ENCODE peak calls at places on chromosomes 4 and X, in eight cellular contexts. R is IMR-90, B is heart left ventricle, Z is breast epithelium, M is HCT116, I is uterus, U is body of pancreas, X is tibial nerve. Y is an unnamed sample. For H3K9me3, the result is how much of the 10 kb centered on the place peaks cover.

GRCh38 chr4:123856689-123857545 is 460.3 kb downstream of the SPRY1 start:
- DNase-seq in R (peak), I (peak), Z (no peak), X (peak), U (peak), M (no peak), B (no peak), Y (no peak)

GRCh38 chr4:81919810-81920209 is 448.1 kb upstream of the RASGEF1B start:
- DNase-seq in M (no peak), U (no peak), R (no peak), I (no peak), B (no peak), Z (no peak), X (no peak), Y (no peak)

GRCh38 chr4:27916432-27917184 is 1056.0 kb downstream of the STIM2 start:
- DNase-seq in X (no peak), I (no peak), M (no peak), U (no peak), B (peak), R (no peak), Z (no peak), Y (no peak)

GRCh38 chrX:96453139-96453538 is 231.5 kb upstream of the DIAPH2 start:
- DNase-seq in U (peak), I (no peak), X (no peak), R (no peak), M (no peak), B (no peak), Z (no peak), Y (no peak)

GRCh38 chr4:74659576-74660411 is 134.5 kb downstream of the BTC start:
- DNase-seq in Z (no peak), M (peak), X (no peak), U (peak), B (no peak), R (peak), I (peak), Y (no peak)

GRCh38 chr4:124640037-124640730 is 72.3 kb downstream of the ANKRD50 start:
- DNase-seq in U (peak), X (no peak), I (no peak), R (peak), B (no peak), Z (no peak), M (peak), Y (no peak)

GRCh38 chrX:46325312-46325877 is 219.8 kb downstream of the ZNF674 start:
- DNase-seq in I (no peak), X (no peak), Z (no peak), R (peak), B (no peak), M (peak), U (peak), Y (no peak)

GRCh38 chr4:7390366-7390765 is 44.4 kb downstream of the PSAPL1 start:
- DNase-seq in X (no peak), R (no peak), B (no peak), Z (peak), U (no peak), M (no peak), I (no peak), Y (no peak)

GRCh38 chr4:93359609-93360008 is 468.9 kb upstream of the ATOH1 start:
- DNase-seq in U (no peak), X (no peak), Z (no peak), M (no peak), B (no peak), R (no peak), I (no peak), Y (no peak)

GRCh38 chr4:57442834-57443291 is 332.7 kb upstream of the IGFBP7 start:
- DNase-seq in R (peak), X (peak), I (no peak), M (no peak), Z (no peak), U (peak), B (no peak), Y (no peak)

GRCh38 chr4:856468-856901 is 30.6 kb upstream of the CPLX1 start:
- DNase-seq in I (no peak), B (peak), M (no peak), X (no peak), U (no peak), Z (no peak), R (no peak), Y (no peak)

GRCh38 chrX:10177620-10178019 is 20.8 kb downstream of the CLCN4 start:
- DNase-seq in Z (no peak), I (no peak), U (no peak), B (no peak), X (no peak), R (peak), M (no peak), Y (no peak)

GRCh38 chr4:30973993-30974392 is 253.8 kb downstream of the PCDH7 start:
- DNase-seq in I (no peak), R (no peak), X (no peak), Z (no peak), M (no peak), B (no peak), U (no peak), Y (no peak)

GRCh38 chr4:22670953-22671352 is 21.8 kb upstream of the GBA3 start:
- DNase-seq in M (no peak), I (no peak), Z (no peak), X (no peak), U (no peak), R (peak), B (no peak), Y (no peak)

GRCh38 chr4:180057891-180058643 is 2185.1 kb upstream of the TENM3 start:
- DNase-seq in I (no peak), Z (no peak), X (no peak), U (peak), B (peak), M (no peak), R (no peak), Y (no peak)

GRCh38 chr4:145618210-145618911 is 824 bp upstream of the MMAA start:
- DNase-seq in X (peak), M (no peak), R (no peak), U (no peak), I (no peak), Z (no peak), B (peak), Y (no peak)

GRCh38 chr4:139807483-139807882 is 141.9 kb downstream of the MGST2 start:
- DNase-seq in M (no peak), Z (no peak), I (no peak), X (no peak), R (no peak), U (no peak), B (no peak), Y (no peak)

GRCh38 chr4:128517739-128518510 is 230.3 kb upstream of the PGRMC2 start:
- DNase-seq in R (peak), I (peak), B (no peak), U (peak), M (peak), Z (no peak), X (peak), Y (no peak)

GRCh38 chr4:101337688-101338087 is 9.6 kb downstream of the PPP3CA start:
- DNase-seq in U (no peak), X (no peak), I (no peak), M (no peak), R (peak), Z (no peak), B (no peak), Y (no peak)

GRCh38 chr4:138348055-138348454 is 105.9 kb upstream of the SLC7A11 start:
- DNase-seq in I (no peak), X (no peak), R (peak), U (no peak), B (no peak), M (peak), Z (no peak), Y (no peak)

GRCh38 chrX:71163010-71163409 is 18.4 kb downstream of the NLGN3 start:
- DNase-seq in M (no peak), R (no peak), B (no peak), X (no peak), Z (no peak), U (no peak), I (no peak), Y (no peak)

GRCh38 chrX:153766871-153767673 is 3.0 kb downstream of the PLXNB3 start:
- DNase-seq in X (no peak), M (no peak), U (no peak), Z (no peak), B (no peak), I (peak), R (no peak), Y (no peak)

GRCh38 chr4:5045099-5045498 is 6.2 kb upstream of the STK32B start:
- DNase-seq in M (no peak), X (peak), B (no peak), Z (no peak), R (no peak), U (peak), I (no peak), Y (no peak)

DNA sequence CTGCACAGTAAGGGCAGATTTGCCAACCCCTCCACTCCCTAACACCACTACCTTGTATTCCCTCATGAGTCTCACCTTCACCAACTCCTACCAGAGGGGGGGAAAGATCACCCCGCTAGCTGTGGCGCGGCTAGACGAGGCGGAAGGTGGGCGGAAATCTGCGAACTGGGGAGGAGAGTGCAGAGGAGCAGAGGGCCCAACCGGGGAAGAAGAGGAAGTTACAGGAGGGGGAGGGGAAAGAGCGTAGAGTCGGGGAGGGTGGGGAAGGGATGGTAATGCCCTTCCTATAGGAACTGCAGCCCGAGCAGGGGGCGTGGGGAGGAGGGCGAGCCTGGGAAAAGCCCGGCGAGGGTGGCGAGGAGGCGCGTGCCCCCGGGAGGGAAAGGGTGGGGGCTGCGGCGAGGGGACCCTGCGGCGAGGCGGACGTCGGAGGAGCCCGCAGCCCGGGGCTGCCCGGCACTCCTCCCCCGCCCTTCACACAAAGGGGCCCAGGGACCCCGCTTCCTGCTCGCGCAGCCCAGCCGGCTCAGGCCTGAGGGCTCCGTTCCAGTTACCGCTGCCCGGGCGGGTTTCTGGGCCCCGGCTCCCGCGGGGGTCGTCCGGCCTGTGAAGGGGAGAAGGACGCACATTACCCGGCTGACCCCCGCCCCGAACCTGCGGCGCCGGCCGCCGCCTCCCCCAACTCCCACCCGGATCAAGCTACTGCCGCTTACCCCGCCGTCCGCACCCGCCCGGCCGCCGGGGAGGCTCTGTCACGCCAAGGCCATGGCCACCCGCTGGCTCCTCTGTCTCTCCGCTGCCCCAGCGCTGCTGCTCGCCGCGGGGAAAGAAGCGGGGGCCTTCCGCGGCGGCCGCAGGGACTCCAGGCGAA is 1.8 kb downstream of the RAP2C start:
- DNase-seq in B (peak), I (peak), R (peak), X (peak), Z (peak), M (peak), U (peak), Y (peak)
- TF ChIP-seq POLR2A in B (no peak), I (no peak), R (no peak), X (no peak), Z (no peak), M (no peak), U (no peak), Y (peak)

DNA sequence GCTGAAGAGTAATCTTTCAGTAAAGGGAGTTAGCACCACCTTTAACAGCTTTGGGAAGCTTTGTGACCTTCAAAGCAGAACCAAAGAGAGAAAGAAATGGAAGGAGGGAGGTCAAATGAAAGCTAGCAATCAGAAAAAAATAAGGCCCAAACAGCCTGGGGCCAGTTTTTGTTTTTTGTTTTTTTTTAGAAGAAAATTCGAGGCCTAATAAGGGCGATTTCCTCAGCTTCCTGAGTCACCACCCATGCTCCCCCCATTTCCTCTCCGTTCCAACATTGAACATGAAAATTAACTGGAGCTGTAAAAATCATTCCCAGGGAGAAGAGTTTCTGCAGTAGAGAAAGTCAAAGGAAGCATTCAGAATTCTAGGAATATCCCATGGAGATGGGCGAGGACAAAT is 115.1 kb downstream of the SH3KBP1 start:
- DNase-seq in X (no peak), I (peak), M (no peak), R (peak), U (no peak), B (no peak), Z (no peak), Y (no peak)
- H3K27ac ChIP-seq in X (peak), I (peak), M (no peak), R (peak), U (no peak), B (peak), Z (peak), Y (peak)

DNA sequence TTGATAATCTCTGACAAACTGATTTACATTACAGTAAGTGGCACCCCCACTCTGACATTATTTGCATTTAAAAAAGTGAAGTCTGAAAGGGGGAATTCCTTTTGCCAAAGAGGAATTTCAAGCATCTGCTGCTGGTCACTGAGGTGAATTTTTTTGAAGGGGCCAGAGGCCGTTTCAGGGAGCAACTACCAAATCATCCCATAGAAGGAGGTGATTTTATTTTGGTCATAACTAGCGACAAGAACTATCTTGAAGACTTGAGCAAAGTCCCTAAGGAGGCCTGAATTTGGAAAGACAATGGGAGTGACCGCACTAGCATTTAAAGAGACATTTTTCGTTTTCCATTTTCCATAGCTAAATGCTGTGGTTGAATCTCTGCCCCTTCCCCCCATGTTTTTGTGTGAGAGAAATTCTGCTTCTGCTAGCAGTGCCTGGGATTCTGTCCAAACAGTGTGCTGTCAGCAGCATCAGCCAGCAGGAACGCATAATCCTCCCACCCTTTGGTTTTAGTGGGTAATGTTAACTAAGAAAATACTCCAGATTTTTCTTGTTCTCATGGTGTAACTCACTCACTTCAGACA is 110.1 kb upstream of the MED14 start:
- DNase-seq in U (peak), M (no peak), Z (no peak), B (no peak), I (peak), R (peak), X (no peak), Y (no peak)
- H3K9me3 ChIP-seq in U (under half), M (under half), Z (under half), B (under half), I (under half), R (under half), X (under half), Y (under half)

GRCh38 chr4:2799971-2800690 is 7.2 kb downstream of the SH3BP2 start:
- DNase-seq in U (peak), B (peak), R (no peak), I (peak), M (no peak), X (no peak), Z (no peak), Y (no peak)

GRCh38 chr4:2802618-2803531 is 10.0 kb downstream of the SH3BP2 start:
- DNase-seq in X (no peak), I (no peak), B (peak), U (no peak), R (no peak), M (no peak), Z (no peak), Y (no peak)

GRCh38 chr4:2798399-2799301 is 5.8 kb downstream of the SH3BP2 start:
- DNase-seq in I (peak), M (no peak), Z (no peak), R (no peak), X (no peak), B (peak), U (peak), Y (no peak)

GRCh38 chr4:2799444-2799911 is 6.6 kb downstream of the SH3BP2 start:
- DNase-seq in X (no peak), Z (no peak), I (peak), M (no peak), B (peak), U (peak), R (no peak), Y (no peak)

GRCh38 chr4:2800691-2801596 is 8.1 kb downstream of the SH3BP2 start:
- DNase-seq in X (peak), I (peak), Z (peak), M (no peak), R (peak), B (peak), U (peak), Y (no peak)
- TF ChIP-seq POLR2A in X (peak), I (no peak), Z (no peak), M (no peak), R (no peak), B (no peak), U (no peak), Y (no peak)

DNA sequence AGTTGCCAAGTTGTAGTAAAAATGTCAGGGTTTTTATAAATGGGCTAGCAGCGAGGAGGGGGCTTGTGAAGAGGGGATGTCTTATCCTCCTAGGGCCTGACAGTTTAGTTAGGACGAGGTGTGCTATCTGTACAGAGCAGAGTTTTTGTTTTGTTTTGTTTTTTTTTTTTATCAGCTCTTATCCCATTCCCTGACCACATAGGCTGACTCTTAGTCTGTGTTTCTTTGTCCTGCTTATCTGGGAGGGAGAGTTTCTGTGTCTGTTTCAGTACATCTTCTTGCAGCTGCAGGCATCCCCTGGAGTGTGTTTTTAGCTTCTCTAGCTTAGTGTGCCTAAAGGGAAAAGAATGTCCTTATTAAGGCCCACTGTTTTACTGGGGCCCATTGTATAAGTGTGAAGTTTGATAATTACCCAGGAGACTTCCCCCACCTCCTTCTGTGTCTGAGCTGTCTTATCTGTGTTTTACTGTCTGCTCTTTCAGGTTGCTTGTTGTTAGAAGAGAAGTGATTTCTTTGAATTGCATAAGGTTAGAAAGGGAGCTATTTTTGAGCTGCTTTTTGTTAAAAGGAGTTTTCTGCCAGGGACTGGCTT is 32.0 kb downstream of the PAGE2 start:
- DNase-seq in I (no peak), Z (no peak), M (no peak), X (no peak), B (no peak), R (no peak), U (no peak), Y (no peak)
- H3K27ac ChIP-seq in I (no peak), Z (no peak), M (no peak), X (no peak), B (no peak), R (no peak), U (no peak), Y (no peak)

DNA sequence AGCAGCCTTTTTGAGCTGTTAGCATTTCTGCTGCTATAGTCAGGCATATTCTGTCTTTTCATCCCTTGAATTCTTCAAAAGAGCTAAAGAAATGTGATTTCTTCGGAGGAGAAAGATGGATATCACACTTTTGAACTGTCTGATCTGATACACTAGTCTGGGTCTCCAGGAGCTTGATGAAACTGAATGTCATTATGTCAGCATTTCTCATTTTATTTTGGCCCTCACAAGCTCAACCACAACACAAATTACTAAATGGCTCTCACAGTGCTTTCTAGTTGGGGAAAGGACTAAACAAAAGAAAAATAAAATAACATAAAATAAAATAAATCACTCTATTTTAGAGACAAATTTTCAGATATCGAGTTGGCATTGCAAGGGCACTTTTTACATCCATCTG is 655.3 kb upstream of the SPANXN1 start:
- DNase-seq in I (no peak), B (no peak), R (no peak), M (no peak), Z (no peak), X (no peak), U (no peak), Y (no peak)
- H3K9me3 ChIP-seq in I (under half), B (under half), R (under half), M (under half), Z (under half), X (under half), U (under half), Y (under half)

GRCh38 chrX:101385795-101386541 is at the start of gene BTK:
- DNase-seq in U (peak), B (no peak), Z (no peak), R (no peak), I (no peak), X (no peak), M (no peak), Y (no peak)
- TF ChIP-seq POLR2A in U (no peak), B (no peak), Z (no peak), R (no peak), I (no peak), X (no peak), M (no peak), Y (peak)